ENCODE peak calls at places on chromosomes 2 and 18, in five cellular contexts. C is fibroblast of lung, X is heart left ventricle, Z is tibial artery, G is uterus. D is an unnamed sample. For H3K4me1, the result is how much of the 10 kb centered on the place peaks cover.

GRCh38 chr18:7821784-7822183 is 254.7 kb downstream of the PTPRM start:
- DNase-seq in X (no peak), C (no peak), Z (no peak), G (no peak), D (no peak)

GRCh38 chr2:11074246-11074820 is 80.9 kb upstream of the SLC66A3 start:
- DNase-seq in G (no peak), C (no peak), X (no peak), Z (peak), D (no peak)

GRCh38 chr2:27977623-27978312 is 87.2 kb downstream of the BABAM2 start:
- DNase-seq in X (no peak), C (peak), Z (no peak), G (no peak), D (peak)

GRCh38 chr2:186256540-186256939 is 229.5 kb upstream of the ZC3H15 start:
- DNase-seq in Z (no peak), C (peak), G (no peak), X (no peak), D (no peak)

GRCh38 chr2:47309472-47309951 is 93.4 kb upstream of the MSH2 start:
- DNase-seq in Z (no peak), X (no peak), C (no peak), G (no peak), D (no peak)

GRCh38 chr2:56127013-56127772 is 56.6 kb upstream of the CCDC85A start:
- DNase-seq in X (no peak), C (no peak), G (no peak), Z (no peak), D (no peak)

GRCh38 chr2:54267577-54267976 is 11.5 kb upstream of the TSPYL6 start:
- DNase-seq in C (no peak), G (no peak), Z (no peak), X (no peak), D (no peak)

GRCh38 chr2:16050261-16051045 is 110.1 kb downstream of the MYCN start:
- DNase-seq in Z (no peak), X (no peak), G (no peak), C (no peak), D (no peak)

GRCh38 chr18:69787825-69788547 is 159.7 kb downstream of the CD226 start:
- DNase-seq in X (no peak), C (peak), G (no peak), Z (no peak), D (no peak)

GRCh38 chr2:189570565-189570964 is 10.0 kb downstream of the SLC40A1 start:
- DNase-seq in X (no peak), C (peak), Z (no peak), G (no peak), D (no peak)

GRCh38 chr2:216082388-216082733 is 642 bp downstream of the TMEM169 start:
- DNase-seq in Z (no peak), X (no peak), C (no peak), G (no peak), D (no peak)

GRCh38 chr2:84725717-84726116 is 155.2 kb downstream of the TRABD2A start:
- DNase-seq in Z (no peak), C (no peak), X (no peak), G (no peak), D (no peak)

GRCh38 chr2:175884673-175885393 is 117.2 kb downstream of the LNPK start:
- DNase-seq in Z (no peak), C (no peak), G (no peak), X (no peak), D (no peak)

GRCh38 chr2:37689751-37690150 is 18.3 kb upstream of the CDC42EP3 start:
- DNase-seq in X (peak), G (no peak), C (no peak), Z (no peak), D (no peak)

GRCh38 chr2:70686577-70687460 is 81.2 kb downstream of the ADD2 start:
- DNase-seq in G (no peak), Z (peak), C (peak), X (no peak), D (no peak)

GRCh38 chr2:82993631-82994030 is 1465.4 kb downstream of the SUCLG1 start:
- DNase-seq in G (no peak), X (no peak), Z (no peak), C (no peak), D (no peak)

GRCh38 chr2:43143756-43144155 is 82.7 kb downstream of the ZFP36L2 start:
- DNase-seq in G (no peak), Z (no peak), X (no peak), C (no peak), D (peak)

GRCh38 chr2:143429932-143430331 is 300.7 kb downstream of the ARHGAP15 start:
- DNase-seq in Z (no peak), G (no peak), C (peak), X (no peak), D (no peak)

GRCh38 chr2:185082749-185083148 is 484.4 kb downstream of the ZNF804A start:
- DNase-seq in C (no peak), G (no peak), X (no peak), Z (no peak), D (no peak)

GRCh38 chr2:36541891-36542595 is 55.9 kb downstream of the FEZ2 start:
- DNase-seq in X (no peak), C (no peak), G (no peak), Z (no peak), D (no peak)

GRCh38 chr2:579351-579886 is 97.8 kb downstream of the TMEM18 start:
- DNase-seq in C (no peak), G (no peak), Z (no peak), X (no peak), D (no peak)

GRCh38 chr18:30271716-30272115 is 770.8 kb downstream of the DSC3 start:
- DNase-seq in C (no peak), G (no peak), X (no peak), Z (no peak), D (no peak)

DNA sequence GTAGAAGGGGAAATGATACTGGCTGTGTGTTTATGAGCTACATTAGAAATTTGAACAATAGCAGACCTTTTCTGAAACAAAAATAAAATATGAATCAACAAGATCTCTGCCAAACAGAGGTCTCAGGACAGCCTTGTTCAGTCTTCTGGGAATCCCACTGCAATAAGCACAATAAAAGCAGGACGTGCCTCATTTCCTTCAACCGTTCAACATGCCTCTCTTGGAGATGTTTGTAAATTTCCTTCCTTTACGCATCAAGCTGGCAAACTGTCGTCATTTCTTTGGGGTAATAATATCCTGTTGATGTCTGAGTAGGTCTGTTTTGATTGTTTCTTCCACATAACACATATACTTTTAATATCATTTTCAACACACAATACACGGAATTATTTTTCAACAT is 77.2 kb downstream of the TCF4 start:
- DNase-seq in G (no peak), C (peak), X (no peak), Z (no peak), D (no peak)
- H3K4me1 ChIP-seq in G (under half), C (under half), X (under half), Z (under half), D (under half)

GRCh38 chr2:240341064-240341463 is 94.4 kb upstream of the GPC1 start:
- DNase-seq in Z (peak), C (no peak), X (peak), G (no peak), D (no peak)

GRCh38 chr2:240340361-240340761 is 95.1 kb upstream of the GPC1 start:
- DNase-seq in Z (peak), G (no peak), X (peak), C (no peak), D (no peak)

GRCh38 chr2:240344904-240345303 is 90.6 kb upstream of the GPC1 start:
- DNase-seq in X (no peak), C (peak), G (no peak), Z (peak), D (no peak)

GRCh38 chr2:240346015-240346752 is 89.3 kb upstream of the GPC1 start:
- DNase-seq in X (peak), G (no peak), C (no peak), Z (peak), D (no peak)

GRCh38 chr2:240343548-240343947 is 91.9 kb upstream of the GPC1 start:
- DNase-seq in G (no peak), C (peak), Z (no peak), X (no peak), D (no peak)
- TF ChIP-seq CTCF in G (no peak), C (peak), Z (peak), X (no peak), D (no peak)

GRCh38 chr2:61436092-61436491 is 34.8 kb downstream of the USP34 start:
- DNase-seq in Z (no peak), C (no peak), X (no peak), G (no peak), D (no peak)

GRCh38 chr2:61437170-61437569 is 33.7 kb downstream of the USP34 start:
- DNase-seq in X (no peak), Z (no peak), G (no peak), C (no peak), D (no peak)

GRCh38 chr2:61439241-61440002 is 31.5 kb downstream of the USP34 start:
- DNase-seq in X (peak), Z (no peak), G (no peak), C (no peak), D (peak)

GRCh38 chr2:61435291-61435690 is 35.6 kb downstream of the USP34 start:
- DNase-seq in X (no peak), Z (no peak), C (no peak), G (no peak), D (no peak)

GRCh38 chr2:61438670-61439069 is 32.2 kb downstream of the USP34 start:
- DNase-seq in G (no peak), X (no peak), Z (no peak), C (no peak), D (no peak)
- H3K4me3 ChIP-seq in G (no peak), X (no peak), Z (no peak), C (no peak), D (no peak)

GRCh38 chr2:113342650-113343049 is 63.9 kb upstream of the PAX8 start:
- DNase-seq in Z (peak), C (no peak), G (no peak), X (no peak), D (no peak)

GRCh38 chr2:113337809-113338208 is 59.1 kb upstream of the PAX8 start:
- DNase-seq in X (no peak), C (no peak), Z (peak), G (no peak), D (peak)

GRCh38 chr2:113341191-113341590 is 62.5 kb upstream of the PAX8 start:
- DNase-seq in G (no peak), C (no peak), X (no peak), Z (no peak), D (no peak)
- H3K4me1 ChIP-seq in G (under half), C (under half), X (under half), Z (under half), D (under half)

GRCh38 chr2:62811086-62811485 is 105.6 kb downstream of the EHBP1 start:
- DNase-seq in X (no peak), C (no peak), G (no peak), Z (no peak), D (no peak)

GRCh38 chr2:62801814-62802524 is 96.5 kb downstream of the EHBP1 start:
- DNase-seq in G (no peak), C (no peak), Z (no peak), X (no peak), D (no peak)

GRCh38 chr2:62803961-62804360 is 98.4 kb downstream of the EHBP1 start:
- DNase-seq in G (no peak), Z (no peak), C (no peak), X (no peak), D (no peak)

GRCh38 chr2:62808554-62808953 is 103.0 kb downstream of the EHBP1 start:
- DNase-seq in C (no peak), X (no peak), Z (no peak), G (no peak), D (no peak)

DNA sequence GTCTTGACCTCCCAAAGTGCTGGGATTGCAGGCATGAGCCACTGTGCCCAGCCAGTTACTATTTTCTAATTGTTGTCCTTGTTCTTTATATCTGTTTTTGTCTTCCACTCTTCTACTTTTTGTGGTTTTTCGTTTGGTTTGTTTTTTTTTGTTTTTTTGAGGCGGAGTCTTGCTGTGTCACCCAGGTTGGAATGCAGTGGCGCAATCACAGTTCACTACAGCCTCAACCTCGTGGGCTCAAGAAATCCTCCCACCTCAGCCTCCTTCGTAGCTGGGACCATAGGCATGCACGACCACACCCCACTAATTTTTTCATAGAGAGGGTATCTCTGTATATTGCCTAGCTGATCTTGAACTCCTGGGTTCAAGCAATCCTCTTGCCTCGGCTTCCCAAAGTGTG is 100.7 kb downstream of the EHBP1 start:
- DNase-seq in X (no peak), Z (no peak), C (no peak), G (no peak), D (no peak)
- TF ChIP-seq CTCF in X (no peak), Z (no peak), C (no peak), G (no peak), D (no peak)

DNA sequence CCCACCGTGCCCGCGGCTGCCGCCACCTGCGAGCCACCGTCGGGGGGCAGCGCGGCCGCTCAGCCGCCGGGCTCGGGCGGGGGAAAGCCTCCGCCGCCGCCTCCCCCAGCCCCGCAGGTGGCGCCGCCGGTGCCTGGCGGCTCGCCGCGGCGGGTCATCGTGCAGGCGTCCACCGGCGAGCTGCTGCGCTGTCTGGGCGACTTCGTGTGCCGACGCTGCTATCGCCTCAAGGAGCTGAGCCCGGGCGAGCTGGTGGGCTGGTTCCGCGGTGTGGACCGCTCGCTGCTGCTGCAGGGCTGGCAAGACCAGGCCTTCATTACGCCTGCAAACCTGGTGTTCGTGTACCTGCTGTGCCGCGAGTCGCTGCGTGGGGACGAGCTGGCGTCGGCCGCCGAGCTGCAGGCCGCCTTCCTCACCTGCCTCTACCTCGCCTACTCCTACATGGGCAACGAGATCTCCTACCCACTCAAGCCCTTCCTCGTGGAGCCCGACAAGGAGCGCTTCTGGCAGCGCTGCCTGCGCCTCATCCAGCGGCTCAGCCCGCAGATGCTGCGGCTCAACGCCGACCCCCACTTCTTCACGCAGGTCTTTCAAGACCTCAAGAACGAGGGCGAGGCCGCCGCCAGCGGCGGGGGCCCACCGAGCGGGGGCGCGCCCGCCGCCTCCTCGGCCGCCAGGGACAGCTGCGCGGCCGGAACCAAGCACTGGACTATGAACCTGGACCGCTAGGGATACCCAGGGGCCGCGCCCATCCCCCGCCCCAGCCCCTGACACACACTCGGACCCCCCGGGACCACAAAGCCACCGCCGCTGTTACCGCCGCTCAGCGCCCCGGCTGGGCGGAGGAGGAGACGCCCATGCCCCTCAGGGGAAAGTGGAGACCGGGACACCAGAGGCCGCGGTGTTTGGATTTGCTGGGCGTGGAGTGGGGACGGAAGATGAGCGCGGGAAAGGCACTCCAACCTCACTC is 1.0 kb downstream of the CDK5R2 start:
- DNase-seq in G (no peak), Z (no peak), X (no peak), C (no peak), D (no peak)
- H3K4me3 ChIP-seq in G (no peak), Z (no peak), X (no peak), C (no peak), D (no peak)

GRCh38 chr18:76486029-76486428 is 9.0 kb downstream of the ZNF516 start:
- DNase-seq in C (no peak), X (no peak), G (no peak), Z (no peak), D (no peak)
- H3K4me1 ChIP-seq in C (under half), X (half or more), G (under half), Z (under half), D (under half)

DNA sequence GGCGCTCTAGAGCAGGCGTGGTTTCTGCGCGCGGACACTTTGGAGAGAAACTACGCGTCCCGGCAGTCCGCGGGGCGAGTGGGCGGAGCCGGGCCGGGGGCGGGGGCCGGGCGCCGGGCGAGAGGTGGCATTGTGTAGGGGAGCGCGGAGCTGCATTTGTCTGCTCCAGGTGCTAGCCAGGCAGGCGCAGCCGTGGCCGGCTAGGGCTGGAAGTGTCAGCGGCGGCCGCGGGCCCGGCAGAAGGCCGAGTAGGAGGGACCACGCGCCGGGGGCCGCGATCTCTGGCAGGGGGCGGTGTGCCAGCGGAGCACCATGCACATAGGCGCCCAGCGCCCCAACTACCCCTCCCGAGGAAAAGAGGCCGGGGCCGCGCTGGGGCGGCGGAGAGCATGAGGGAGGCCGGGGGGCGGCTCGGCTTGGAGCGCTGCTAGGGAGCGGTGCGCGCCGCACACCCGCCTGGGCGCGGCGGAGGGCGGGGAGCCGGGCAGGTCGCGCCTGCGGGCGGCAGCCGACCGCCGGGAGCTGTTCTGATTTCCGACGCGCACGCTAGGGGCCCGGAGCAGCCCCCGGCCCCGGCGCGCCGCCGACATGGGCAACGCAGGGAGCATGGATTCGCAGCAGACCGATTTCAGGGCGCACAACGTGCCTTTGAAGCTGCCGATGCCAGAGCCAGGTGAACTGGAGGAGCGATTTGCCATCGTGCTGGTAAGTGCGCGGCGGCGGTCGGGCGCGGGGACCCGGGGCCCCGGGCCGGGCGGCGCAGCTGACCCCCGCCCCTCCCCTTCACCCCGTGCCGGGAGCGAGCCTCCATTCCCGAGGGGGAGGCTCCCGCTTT is at the start of gene FMNL2:
- DNase-seq in C (peak), G (peak), Z (peak), X (peak), D (peak)
- TF ChIP-seq CTCF in C (no peak), G (peak), Z (peak), X (peak), D (no peak)

GRCh38 chr2:20619624-20620024 is 31.3 kb downstream of the HS1BP3 start:
- DNase-seq in X (peak), G (peak), C (no peak), Z (peak), D (peak)
- H3K4me3 ChIP-seq in X (no peak), G (no peak), C (no peak), Z (no peak), D (no peak)